ENCODE peak calls at places on chromosomes 11 and 22, in ten cellular contexts. One of them, this sample, is unnamed.

GRCh38 chr11:266676-267439 is 11.3 kb upstream of the NLRP6 start:
- DNase-seq in heart right ventricle: no peak
- DNase-seq in right atrium auricular region: no peak
- DNase-seq in GM23338: peak; percentile 19
- DNase-seq in PC-9: no peak
- DNase-seq in GM13976: no peak
- DNase-seq in fibroblast of lung: no peak
- DNase-seq in colonic mucosa: no peak
- DNase-seq in A549: peak; percentile 48
- DNase-seq in tibial artery: peak; percentile 42
- DNase-seq in this sample: no peak

GRCh38 chr22:38751422-38752346 is 4.1 kb downstream of the SUN2 start:
- DNase-seq in PC-9: peak; percentile 62
- DNase-seq in GM23338: no peak
- DNase-seq in A549: no peak
- DNase-seq in tibial artery: peak; percentile 54
- DNase-seq in right atrium auricular region: no peak
- DNase-seq in heart right ventricle: no peak
- DNase-seq in colonic mucosa: peak; percentile 52
- DNase-seq in GM13976: peak; percentile 87
- DNase-seq in fibroblast of lung: no peak
- DNase-seq in this sample: no peak

GRCh38 chr11:122354029-122354697 is 238.1 kb upstream of the BLID start:
- DNase-seq in heart right ventricle: no peak
- DNase-seq in A549: no peak
- DNase-seq in PC-9: no peak
- DNase-seq in fibroblast of lung: no peak
- DNase-seq in colonic mucosa: no peak
- DNase-seq in GM23338: no peak
- DNase-seq in tibial artery: no peak
- DNase-seq in right atrium auricular region: no peak
- DNase-seq in GM13976: no peak
- DNase-seq in this sample: no peak

GRCh38 chr11:122645847-122646246 is 9.7 kb upstream of the UBASH3B start:
- DNase-seq in fibroblast of lung: no peak
- DNase-seq in PC-9: peak; percentile 67
- DNase-seq in GM13976: no peak
- DNase-seq in right atrium auricular region: no peak
- DNase-seq in tibial artery: no peak
- DNase-seq in colonic mucosa: no peak
- DNase-seq in A549: no peak
- DNase-seq in GM23338: no peak
- DNase-seq in heart right ventricle: no peak
- DNase-seq in this sample: no peak

GRCh38 chr11:13143486-13144297 is 133.9 kb upstream of the BMAL1 start:
- DNase-seq in fibroblast of lung: no peak
- DNase-seq in GM23338: no peak
- DNase-seq in heart right ventricle: no peak
- DNase-seq in A549: no peak
- DNase-seq in tibial artery: no peak
- DNase-seq in GM13976: no peak
- DNase-seq in PC-9: peak; percentile 81
- DNase-seq in right atrium auricular region: no peak
- DNase-seq in colonic mucosa: peak; percentile 76
- DNase-seq in this sample: no peak

GRCh38 chr11:92879086-92879485 is 90.4 kb upstream of the MTNR1B start:
- DNase-seq in colonic mucosa: no peak
- DNase-seq in GM23338: no peak
- DNase-seq in tibial artery: no peak
- DNase-seq in fibroblast of lung: no peak
- DNase-seq in right atrium auricular region: no peak
- DNase-seq in A549: no peak
- DNase-seq in heart right ventricle: no peak
- DNase-seq in GM13976: no peak
- DNase-seq in PC-9: no peak
- DNase-seq in this sample: no peak

GRCh38 chr22:26461188-26461810 is 22.3 kb downstream of the HPS4 start:
- DNase-seq in heart right ventricle: peak; percentile 49
- DNase-seq in fibroblast of lung: peak; percentile 37
- DNase-seq in right atrium auricular region: no peak
- DNase-seq in GM13976: peak; percentile 63
- DNase-seq in colonic mucosa: peak; percentile 63
- DNase-seq in A549: peak; percentile 32
- DNase-seq in PC-9: no peak
- DNase-seq in tibial artery: peak; percentile 44
- DNase-seq in GM23338: peak; percentile 94
- DNase-seq in this sample: no peak

GRCh38 chr11:40306938-40307548 is 1152.4 kb downstream of the LRRC4C start:
- DNase-seq in right atrium auricular region: no peak
- DNase-seq in heart right ventricle: no peak
- DNase-seq in fibroblast of lung: peak; percentile 67
- DNase-seq in GM13976: peak; percentile 38
- DNase-seq in colonic mucosa: no peak
- DNase-seq in A549: peak; percentile 49
- DNase-seq in GM23338: peak; percentile 74
- DNase-seq in tibial artery: no peak
- DNase-seq in PC-9: no peak
- DNase-seq in this sample: no peak

GRCh38 chr11:19073454-19074415 is 13.2 kb upstream of the MRGPRX2 start:
- DNase-seq in right atrium auricular region: no peak
- DNase-seq in A549: no peak
- DNase-seq in GM13976: no peak
- DNase-seq in PC-9: no peak
- DNase-seq in heart right ventricle: no peak
- DNase-seq in GM23338: peak; percentile 65
- DNase-seq in tibial artery: no peak
- DNase-seq in colonic mucosa: no peak
- DNase-seq in fibroblast of lung: no peak
- DNase-seq in this sample: no peak

GRCh38 chr11:46369458-46370152 is 11.9 kb upstream of the MDK start:
- DNase-seq in tibial artery: no peak
- DNase-seq in heart right ventricle: no peak
- DNase-seq in GM23338: peak; percentile 92
- DNase-seq in right atrium auricular region: no peak
- DNase-seq in fibroblast of lung: peak; percentile 69
- DNase-seq in GM13976: peak; percentile 84
- DNase-seq in colonic mucosa: peak; percentile 52
- DNase-seq in A549: peak; percentile 79
- DNase-seq in PC-9: peak; percentile 60
- DNase-seq in this sample: no peak

GRCh38 chr22:40238425-40239344 is 61.0 kb downstream of the TNRC6B start:
- DNase-seq in right atrium auricular region: peak; percentile 77
- DNase-seq in heart right ventricle: no peak
- DNase-seq in fibroblast of lung: peak; percentile 45
- DNase-seq in tibial artery: peak; percentile 37
- DNase-seq in colonic mucosa: no peak
- DNase-seq in GM13976: no peak
- DNase-seq in A549: peak; percentile 59
- DNase-seq in PC-9: peak; percentile 89
- DNase-seq in GM23338: peak; percentile 53
- DNase-seq in this sample: no peak

GRCh38 chr11:131894615-131895544 is 524.5 kb downstream of the NTM start:
- DNase-seq in GM23338: no peak
- DNase-seq in PC-9: no peak
- DNase-seq in colonic mucosa: no peak
- DNase-seq in tibial artery: no peak
- DNase-seq in heart right ventricle: no peak
- DNase-seq in fibroblast of lung: no peak
- DNase-seq in A549: no peak
- DNase-seq in GM13976: no peak
- DNase-seq in right atrium auricular region: no peak
- DNase-seq in this sample: no peak

GRCh38 chr11:298406-299065 is 790 bp downstream of the IFITM5 start:
- DNase-seq in right atrium auricular region: no peak
- DNase-seq in GM13976: no peak
- DNase-seq in colonic mucosa: no peak
- DNase-seq in tibial artery: peak; percentile 20
- DNase-seq in GM23338: no peak
- DNase-seq in PC-9: no peak
- DNase-seq in fibroblast of lung: no peak
- DNase-seq in heart right ventricle: no peak
- DNase-seq in A549: no peak
- DNase-seq in this sample: peak; percentile 72

GRCh38 chr22:19710769-19711106 is 3.6 kb upstream of the SEPTIN5 start:
- DNase-seq in tibial artery: no peak
- DNase-seq in GM23338: no peak
- DNase-seq in fibroblast of lung: no peak
- DNase-seq in PC-9: no peak
- DNase-seq in right atrium auricular region: no peak
- DNase-seq in GM13976: no peak
- DNase-seq in heart right ventricle: no peak
- DNase-seq in colonic mucosa: no peak
- DNase-seq in A549: no peak
- DNase-seq in this sample: no peak

GRCh38 chr22:26245001-26245400 is 75.7 kb downstream of the SEZ6L start:
- DNase-seq in A549: no peak
- DNase-seq in colonic mucosa: no peak
- DNase-seq in right atrium auricular region: no peak
- DNase-seq in heart right ventricle: no peak
- DNase-seq in fibroblast of lung: no peak
- DNase-seq in tibial artery: no peak
- DNase-seq in GM13976: no peak
- DNase-seq in GM23338: peak; percentile 72
- DNase-seq in PC-9: no peak
- DNase-seq in this sample: no peak

GRCh38 chr22:36775589-36775965 is 342 bp downstream of the IFT27 start:
- DNase-seq in heart right ventricle: peak; percentile 18
- DNase-seq in right atrium auricular region: no peak
- DNase-seq in tibial artery: peak; percentile 46
- DNase-seq in PC-9: no peak
- DNase-seq in fibroblast of lung: peak; percentile 5
- DNase-seq in GM23338: peak; percentile 45
- DNase-seq in colonic mucosa: peak; percentile 50
- DNase-seq in A549: no peak
- DNase-seq in GM13976: peak; percentile 36
- DNase-seq in this sample: no peak

GRCh38 chr11:110070176-110070575 is 23.0 kb upstream of the ZC3H12C start:
- DNase-seq in GM23338: no peak
- DNase-seq in colonic mucosa: no peak
- DNase-seq in heart right ventricle: no peak
- DNase-seq in PC-9: no peak
- DNase-seq in fibroblast of lung: no peak
- DNase-seq in right atrium auricular region: no peak
- DNase-seq in tibial artery: no peak
- DNase-seq in A549: no peak
- DNase-seq in GM13976: no peak
- DNase-seq in this sample: no peak

GRCh38 chr11:79663012-79663411 is 222.2 kb upstream of the TENM4 start:
- DNase-seq in fibroblast of lung: no peak
- DNase-seq in heart right ventricle: no peak
- DNase-seq in tibial artery: no peak
- DNase-seq in PC-9: no peak
- DNase-seq in colonic mucosa: no peak
- DNase-seq in GM13976: no peak
- DNase-seq in right atrium auricular region: no peak
- DNase-seq in GM23338: no peak
- DNase-seq in A549: no peak
- DNase-seq in this sample: no peak

GRCh38 chr11:65314501-65315203 is at the start of gene CDC42EP2:
- DNase-seq in PC-9: peak; percentile 70
- DNase-seq in tibial artery: peak; percentile 79
- DNase-seq in GM13976: peak; percentile 95
- DNase-seq in A549: peak; percentile 84
- DNase-seq in heart right ventricle: peak; percentile 86
- DNase-seq in GM23338: peak; percentile 87
- DNase-seq in fibroblast of lung: peak; percentile 85
- DNase-seq in right atrium auricular region: peak; percentile 92
- DNase-seq in colonic mucosa: peak; percentile 92
- DNase-seq in this sample: no peak
- TF ChIP-seq CTCF in PC-9: no peak
- TF ChIP-seq CTCF in tibial artery: peak; percentile 28
- TF ChIP-seq CTCF in GM13976: no peak
- TF ChIP-seq CTCF in A549: no peak
- TF ChIP-seq CTCF in heart right ventricle: no peak
- TF ChIP-seq CTCF in GM23338: no peak
- TF ChIP-seq CTCF in fibroblast of lung: no peak
- TF ChIP-seq CTCF in right atrium auricular region: no peak
- TF ChIP-seq CTCF in colonic mucosa: no peak
- TF ChIP-seq CTCF in this sample: no peak

DNA sequence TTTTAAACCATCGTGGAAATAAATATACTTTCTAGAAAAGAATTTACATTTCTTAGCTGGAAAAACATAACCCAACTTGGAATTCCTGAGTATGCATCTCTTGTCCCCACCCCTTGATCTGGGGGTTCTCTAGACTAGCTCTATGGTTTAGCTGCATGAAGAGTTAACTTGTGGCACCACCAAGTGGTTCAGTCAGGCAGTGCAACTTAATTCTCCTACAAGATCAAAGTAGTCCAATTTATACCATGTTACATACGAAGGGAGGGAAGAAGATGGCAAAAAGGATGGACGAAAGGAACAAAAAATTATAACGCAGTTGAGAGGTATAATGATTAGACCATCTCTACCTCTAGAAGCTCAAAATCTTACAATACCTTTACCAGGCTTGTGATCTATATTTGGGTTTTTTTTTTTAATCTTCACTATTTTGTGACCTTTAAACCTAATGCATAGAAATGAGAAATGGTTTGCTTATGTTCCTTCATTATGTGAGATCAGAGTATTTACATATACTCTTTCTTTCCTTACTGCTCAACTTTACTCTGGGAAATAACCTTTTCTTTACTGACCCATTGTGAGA is 28.5 kb upstream of the ALKBH3 start:
- DNase-seq in heart right ventricle: peak; percentile 46
- DNase-seq in fibroblast of lung: peak; percentile 90
- DNase-seq in colonic mucosa: peak; percentile 40
- DNase-seq in tibial artery: peak; percentile 56
- DNase-seq in A549: peak; percentile 79
- DNase-seq in GM13976: peak; percentile 75
- DNase-seq in PC-9: peak; percentile 56
- DNase-seq in GM23338: peak; percentile 90
- DNase-seq in right atrium auricular region: no peak
- DNase-seq in this sample: no peak
- TF ChIP-seq CTCF in heart right ventricle: peak; percentile 67
- TF ChIP-seq CTCF in fibroblast of lung: peak; percentile 94
- TF ChIP-seq CTCF in colonic mucosa: peak; percentile 65
- TF ChIP-seq CTCF in tibial artery: peak; percentile 69
- TF ChIP-seq CTCF in A549: peak; percentile 81
- TF ChIP-seq CTCF in GM13976: peak; percentile 82
- TF ChIP-seq CTCF in PC-9: peak; percentile 96
- TF ChIP-seq CTCF in GM23338: peak; percentile 79
- TF ChIP-seq CTCF in right atrium auricular region: peak; percentile 80
- TF ChIP-seq CTCF in this sample: peak; percentile 97

GRCh38 chr11:114610984-114611944 is 15.7 kb upstream of the NXPE4 start:
- DNase-seq in colonic mucosa: peak; percentile 7
- DNase-seq in heart right ventricle: no peak
- DNase-seq in PC-9: no peak
- DNase-seq in tibial artery: no peak
- DNase-seq in A549: peak; percentile 4
- DNase-seq in fibroblast of lung: peak; percentile 1
- DNase-seq in right atrium auricular region: no peak
- DNase-seq in GM23338: peak; percentile 1
- DNase-seq in GM13976: no peak
- DNase-seq in this sample: no peak
- TF ChIP-seq CTCF in colonic mucosa: no peak
- TF ChIP-seq CTCF in heart right ventricle: no peak
- TF ChIP-seq CTCF in PC-9: peak; percentile 12
- TF ChIP-seq CTCF in tibial artery: no peak
- TF ChIP-seq CTCF in A549: no peak
- TF ChIP-seq CTCF in fibroblast of lung: no peak
- TF ChIP-seq CTCF in right atrium auricular region: no peak
- TF ChIP-seq CTCF in GM23338: peak; percentile 43
- TF ChIP-seq CTCF in GM13976: no peak
- TF ChIP-seq CTCF in this sample: peak; percentile 42

GRCh38 chr11:119044708-119045107 is 12.3 kb downstream of the HYOU1 start:
- DNase-seq in right atrium auricular region: no peak
- DNase-seq in A549: no peak
- DNase-seq in GM23338: peak; percentile 68
- DNase-seq in heart right ventricle: no peak
- DNase-seq in GM13976: no peak
- DNase-seq in colonic mucosa: no peak
- DNase-seq in fibroblast of lung: no peak
- DNase-seq in tibial artery: no peak
- DNase-seq in PC-9: peak; percentile 21
- DNase-seq in this sample: no peak
- TF ChIP-seq CTCF in right atrium auricular region: no peak
- TF ChIP-seq CTCF in A549: no peak
- TF ChIP-seq CTCF in GM23338: peak; percentile 42
- TF ChIP-seq CTCF in heart right ventricle: no peak
- TF ChIP-seq CTCF in GM13976: no peak
- TF ChIP-seq CTCF in colonic mucosa: no peak
- TF ChIP-seq CTCF in fibroblast of lung: no peak
- TF ChIP-seq CTCF in tibial artery: no peak
- TF ChIP-seq CTCF in PC-9: peak; percentile 47
- TF ChIP-seq CTCF in this sample: peak; percentile 33

This sample was measured in chondrocyte.